ENCODE peak calls at places on chromosome 11, in ten cellular contexts. S is activated naive CD8-positive, alpha-beta T cell treated with anti-CD3 and anti-CD28 coated beads, Interleukin-2, amount 50 U/mL, for 24 hours; Y is left lung; R is transverse colon; B is fibroblast of the conjunctiva; Q is RKO; J is T1000; I is kidney glomerular epithelial cell; U is dermis blood vessel endothelial cell; E is lower lobe of right lung. M is an unnamed sample.

GRCh38 chr11:113839842-113840241 is 35.5 kb downstream of the USP28 start:
- DNase-seq in S (peak), Y (no peak), R (peak), B (no peak), Q (no peak), J (no peak), I (no peak), U (no peak), E (no peak), M (no peak)

GRCh38 chr11:69310934-69311766 is 17.2 kb downstream of the MYEOV start:
- DNase-seq in S (peak), Y (no peak), R (no peak), B (no peak), Q (no peak), J (no peak), I (no peak), U (peak), E (no peak), M (no peak)

GRCh38 chr11:1923201-1923956 is 3.9 kb downstream of the TNNT3 start:
- DNase-seq in S (no peak), Y (peak), R (no peak), B (no peak), Q (no peak), J (no peak), I (no peak), U (no peak), E (no peak), M (no peak)

GRCh38 chr11:2924821-2925675 is 4.2 kb downstream of the PHLDA2 start:
- DNase-seq in S (no peak), Y (peak), R (peak), B (no peak), Q (no peak), J (no peak), I (no peak), U (no peak), E (peak), M (no peak)

GRCh38 chr11:113184498-113184897 is 129.9 kb upstream of the TTC12 start:
- DNase-seq in S (no peak), Y (no peak), R (no peak), B (peak), Q (peak), J (peak), I (peak), U (no peak), E (no peak), M (no peak)

GRCh38 chr11:120031156-120031555 is 106.8 kb downstream of the TRIM29 start:
- DNase-seq in S (no peak), Y (no peak), R (no peak), B (no peak), Q (no peak), J (no peak), I (no peak), U (no peak), E (no peak), M (no peak)

GRCh38 chr11:114042234-114042633 is 17.3 kb upstream of the ZBTB16 start:
- DNase-seq in S (no peak), Y (no peak), R (no peak), B (no peak), Q (no peak), J (no peak), I (no peak), U (no peak), E (no peak), M (no peak)

GRCh38 chr11:116658876-116659535 is 113.8 kb downstream of the BUD13 start:
- DNase-seq in S (no peak), Y (no peak), R (no peak), B (no peak), Q (no peak), J (no peak), I (no peak), U (no peak), E (no peak), M (no peak)

GRCh38 chr11:66956689-66957290 is 1.4 kb downstream of the PC start:
- DNase-seq in S (no peak), Y (peak), R (no peak), B (no peak), Q (peak), J (no peak), I (peak), U (peak), E (peak), M (no peak)

GRCh38 chr11:426851-427250 is 12.1 kb upstream of the SIGIRR start:
- DNase-seq in S (no peak), Y (peak), R (no peak), B (no peak), Q (no peak), J (no peak), I (no peak), U (no peak), E (no peak), M (no peak)